ENCODE peak calls at places on chromosomes 16 and 17, in five cellular contexts. L is SK-MEL-5; X is testis; M is stomach; P is stimulated activated naive CD4-positive, alpha-beta T cell. N is an unnamed sample.

GRCh38 chr17:42072323-42073187 is 22.2 kb upstream of the C17orf113 start:
- DNase-seq in L (no peak), X (no peak), P (no peak), M (peak; percentile 48), N (no peak)

GRCh38 chr16:64162613-64163375 is 959.1 kb downstream of the CDH11 start:
- DNase-seq in L (peak; percentile 14), P (no peak), M (no peak), X (no peak), N (no peak)

GRCh38 chr16:3590736-3591435 is 13.7 kb upstream of the NLRC3 start:
- DNase-seq in M (no peak), L (no peak), P (no peak), X (no peak), N (no peak)

GRCh38 chr16:10969615-10970014 is 25.3 kb downstream of the CLEC16A start:
- DNase-seq in M (no peak), X (no peak), P (no peak), L (no peak), N (no peak)

GRCh38 chr16:55044366-55044975 is 113.8 kb downstream of the IRX5 start:
- DNase-seq in X (no peak), P (no peak), M (no peak), L (no peak), N (no peak)

GRCh38 chr17:39011907-39012468 is 44.8 kb upstream of the FBXO47 start:
- DNase-seq in X (no peak), L (no peak), M (no peak), P (no peak), N (no peak)

GRCh38 chr17:74736423-74737298 is at the start of gene RAB37:
- DNase-seq in M (peak; percentile 54), P (peak; percentile 46), L (peak; percentile 41), X (no peak), N (no peak)

GRCh38 chr17:74190807-74191206 is 12.7 kb upstream of the RPL38 start:
- DNase-seq in P (no peak), M (no peak), X (peak; percentile 40), L (no peak), N (no peak)

GRCh38 chr16:85707528-85708095 is 18.9 kb upstream of the GINS2 start:
- DNase-seq in M (no peak), P (no peak), L (no peak), X (no peak), N (no peak)

GRCh38 chr16:22618842-22619241 is 108.2 kb downstream of the NPIPB5 start:
- DNase-seq in X (no peak), L (no peak), M (no peak), P (no peak), N (no peak)

GRCh38 chr16:30722443-30722842 is 23.5 kb downstream of the SRCAP start:
- DNase-seq in X (no peak), L (no peak), P (no peak), M (no peak), N (no peak)

GRCh38 chr17:34369571-34369970 is 6.5 kb upstream of the CCL1 start:
- DNase-seq in P (no peak), L (no peak), X (no peak), M (no peak), N (no peak)

GRCh38 chr16:10305912-10306311 is 79.9 kb upstream of the ATF7IP2 start:
- DNase-seq in L (no peak), M (no peak), P (no peak), X (no peak), N (no peak)

GRCh38 chr17:55299890-55300289 is 35.1 kb downstream of the HLF start:
- DNase-seq in M (no peak), P (no peak), X (no peak), L (no peak), N (no peak)

GRCh38 chr16:85293899-85294642 is 181.8 kb upstream of the CIBAR2 start:
- DNase-seq in L (no peak), M (peak; percentile 54), X (no peak), P (no peak), N (no peak)

GRCh38 chr16:71569621-71570020 is 7.3 kb downstream of the TAT start:
- DNase-seq in L (no peak), P (no peak), X (no peak), M (no peak), N (no peak)

GRCh38 chr16:12484426-12484825 is 319.3 kb downstream of the CPPED1 start:
- DNase-seq in P (no peak), L (no peak), M (no peak), X (no peak), N (no peak)

GRCh38 chr17:48893646-48894508 is 1.3 kb downstream of the ATP5MC1 start:
- DNase-seq in P (no peak), L (no peak), X (no peak), M (no peak), N (no peak)

GRCh38 chr16:90008708-90009145 is 10.5 kb downstream of the DBNDD1 start:
- DNase-seq in M (no peak), X (no peak), L (no peak), P (peak; percentile 70), N (no peak)

GRCh38 chr17:3006801-3007200 is 56.6 kb downstream of the OR1D5 start:
- DNase-seq in P (no peak), L (no peak), X (no peak), M (no peak), N (no peak)

GRCh38 chr17:75738218-75738802 is 17.1 kb downstream of the ITGB4 start:
- DNase-seq in M (no peak), P (no peak), L (no peak), X (no peak), N (no peak)

GRCh38 chr16:24736758-24737157 is 7.3 kb downstream of the TNRC6A start:
- DNase-seq in P (no peak), X (peak; percentile 67), L (no peak), M (no peak), N (no peak)

GRCh38 chr17:50949128-50950001 is 83.2 kb upstream of the TOB1 start:
- DNase-seq in P (no peak), M (no peak), L (no peak), X (no peak), N (no peak)

N was measured in D721Med.